ENCODE peak calls at places on chromosome X, in nine cellular contexts. K is heart right ventricle, B is stomach, S is ovary, E is fibroblast of the aortic adventitia, V is astrocyte of the spinal cord, R is HL-60, Z is A673, N is right lobe of liver. W is an unnamed sample.

GRCh38 chrX:69117876-69118526 is 47.3 kb downstream of the PJA1 start:
- DNase-seq in N (no peak), K (no peak), V (no peak), R (no peak), Z (peak), B (no peak), S (no peak), E (no peak), W (no peak)

GRCh38 chrX:1555370-1555769 is 18.4 kb upstream of the P2RY8 start:
- DNase-seq in B (peak), R (no peak), K (no peak), V (no peak), N (no peak), S (no peak), Z (no peak), E (no peak), W (no peak)

GRCh38 chrX:141468940-141469339 is 115.6 kb downstream of the SPANXA1 start:
- DNase-seq in R (no peak), K (no peak), E (peak), B (no peak), S (no peak), V (peak), Z (no peak), N (no peak), W (no peak)

GRCh38 chrX:69285881-69286545 is 120.8 kb upstream of the PJA1 start:
- DNase-seq in N (peak), Z (peak), S (peak), E (peak), K (peak), R (no peak), V (peak), B (peak), W (peak)

GRCh38 chrX:38803286-38803608 is 2.0 kb downstream of the MID1IP1 start:
- DNase-seq in K (no peak), Z (peak), N (no peak), V (no peak), S (no peak), R (no peak), E (no peak), B (no peak), W (no peak)

GRCh38 chrX:41334866-41335589 is 1.1 kb downstream of the DDX3X start:
- DNase-seq in N (peak), Z (peak), B (peak), K (peak), S (peak), V (peak), E (peak), R (no peak), W (peak)

GRCh38 chrX:10231461-10231860 is 74.7 kb downstream of the CLCN4 start:
- DNase-seq in R (no peak), B (no peak), S (no peak), N (no peak), E (no peak), V (no peak), K (no peak), Z (no peak), W (no peak)

GRCh38 chrX:154029439-154029838 is 9.7 kb upstream of the IRAK1 start:
- DNase-seq in Z (no peak), S (no peak), K (no peak), V (no peak), B (no peak), E (no peak), N (no peak), R (no peak), W (peak)

GRCh38 chrX:103628386-103629290 is at the start of gene TCEAL1:
- DNase-seq in S (peak), B (peak), V (peak), E (peak), K (peak), N (peak), R (no peak), Z (peak), W (peak)

GRCh38 chrX:19332983-19333382 is 10.7 kb upstream of the PDHA1 start:
- DNase-seq in Z (peak), E (peak), B (no peak), K (peak), N (peak), R (no peak), S (no peak), V (no peak), W (no peak)

GRCh38 chrX:24081661-24082154 is 27.0 kb downstream of the EIF2S3 start:
- DNase-seq in R (no peak), Z (peak), S (peak), N (peak), V (peak), B (peak), E (peak), K (peak), W (peak)

GRCh38 chrX:9676311-9676710 is 89.3 kb downstream of the GPR143 start:
- DNase-seq in R (no peak), N (no peak), B (no peak), Z (no peak), E (peak), K (no peak), S (no peak), V (peak), W (no peak)

GRCh38 chrX:122203399-122203798 is 980.7 kb upstream of the GRIA3 start:
- DNase-seq in S (no peak), R (no peak), K (no peak), E (no peak), V (no peak), B (no peak), Z (no peak), N (no peak), W (no peak)

GRCh38 chrX:129953334-129953648 is 29.1 kb upstream of the BCORL1 start:
- DNase-seq in R (no peak), S (peak), Z (no peak), K (no peak), N (no peak), E (no peak), V (no peak), B (no peak), W (no peak)

GRCh38 chrX:41824551-41824950 is 98.8 kb downstream of the CASK start:
- DNase-seq in Z (no peak), K (no peak), B (no peak), R (no peak), V (peak), N (no peak), S (no peak), E (peak), W (no peak)

GRCh38 chrX:111123125-111123524 is 27.1 kb downstream of the PAK3 start:
- DNase-seq in Z (no peak), B (no peak), S (no peak), K (no peak), E (no peak), R (no peak), V (no peak), N (no peak), W (no peak)
- H3K4me3 ChIP-seq in Z (no peak), B (no peak), S (no peak), K (no peak), E (no peak), R (no peak), V (no peak), N (no peak), W (no peak)

DNA sequence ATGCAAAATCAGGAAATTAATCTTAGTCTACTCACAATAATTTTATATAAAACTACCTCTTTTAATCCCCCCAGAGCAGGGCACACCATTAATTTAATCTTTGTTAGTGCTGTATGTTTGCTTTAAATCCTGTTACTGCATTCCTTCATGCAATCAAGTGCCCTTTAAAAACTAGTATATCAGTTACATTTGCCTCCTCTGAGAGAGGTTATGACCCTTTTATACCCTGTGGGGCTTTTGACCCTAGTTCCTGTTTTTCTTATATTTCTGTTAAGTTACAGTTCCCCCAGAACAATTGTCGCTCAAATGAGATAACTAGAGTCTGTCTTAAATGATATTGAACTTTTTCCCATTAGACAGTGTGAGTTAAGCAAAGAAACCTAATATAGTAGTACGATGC is 46.2 kb downstream of the GPC4 start:
- DNase-seq in E (no peak), V (no peak), B (no peak), K (no peak), S (no peak), N (no peak), Z (no peak), R (no peak), W (no peak)
- TF ChIP-seq CTCF in E (no peak), V (no peak), B (no peak), K (no peak), S (no peak), N (no peak), Z (no peak), R (no peak), W (no peak)

GRCh38 chrX:72053508-72053907 is 78.2 kb downstream of the RTL5 start:
- DNase-seq in K (no peak), R (no peak), N (no peak), Z (no peak), S (no peak), B (no peak), V (no peak), E (no peak), W (no peak)
- H3K4me3 ChIP-seq in K (no peak), R (no peak), N (no peak), Z (no peak), S (no peak), B (no peak), V (no peak), E (no peak), W (no peak)

GRCh38 chrX:138150709-138151108 is 560.8 kb downstream of the FGF13 start:
- DNase-seq in B (no peak), K (no peak), R (no peak), N (no peak), V (no peak), E (no peak), S (no peak), Z (peak), W (no peak)
- TF ChIP-seq CTCF in B (no peak), K (no peak), R (no peak), N (no peak), V (no peak), E (no peak), S (no peak), Z (peak), W (no peak)

W was measured in mucosa of descending colon.